ENCODE peak calls at places on chromosomes 2 and 18, in seven cellular contexts. One of them, this sample, is unnamed.

GRCh38 chr2:208037564-208038487 is 12.5 kb upstream of the PLEKHM3 start:
- DNase-seq in lung: no peak
- DNase-seq in GM19239: no peak
- DNase-seq in breast epithelium: no peak
- DNase-seq in hepatocyte: no peak
- DNase-seq in AG09309: no peak
- DNase-seq in naive thymus-derived CD8-positive, alpha-beta T cell: no peak
- DNase-seq in this sample: no peak

GRCh38 chr2:170161516-170162260 is 16.3 kb upstream of the MYO3B start:
- DNase-seq in lung: no peak
- DNase-seq in GM19239: no peak
- DNase-seq in breast epithelium: no peak
- DNase-seq in hepatocyte: no peak
- DNase-seq in AG09309: no peak
- DNase-seq in naive thymus-derived CD8-positive, alpha-beta T cell: no peak
- DNase-seq in this sample: no peak

GRCh38 chr2:217153433-217153997 is 293.7 kb upstream of the TNP1 start:
- DNase-seq in lung: no peak
- DNase-seq in GM19239: no peak
- DNase-seq in breast epithelium: no peak
- DNase-seq in hepatocyte: no peak
- DNase-seq in AG09309: no peak
- DNase-seq in naive thymus-derived CD8-positive, alpha-beta T cell: no peak
- DNase-seq in this sample: no peak

GRCh38 chr2:655626-656025 is 21.6 kb downstream of the TMEM18 start:
- DNase-seq in lung: no peak
- DNase-seq in GM19239: no peak
- DNase-seq in breast epithelium: no peak
- DNase-seq in hepatocyte: no peak
- DNase-seq in AG09309: no peak
- DNase-seq in naive thymus-derived CD8-positive, alpha-beta T cell: no peak
- DNase-seq in this sample: no peak

GRCh38 chr2:1569879-1570450 is 156.7 kb downstream of the TPO start:
- DNase-seq in lung: no peak
- DNase-seq in GM19239: no peak
- DNase-seq in breast epithelium: no peak
- DNase-seq in hepatocyte: no peak
- DNase-seq in AG09309: no peak
- DNase-seq in naive thymus-derived CD8-positive, alpha-beta T cell: no peak
- DNase-seq in this sample: no peak

GRCh38 chr18:66754335-66754734 is 150.4 kb upstream of the CDH19 start:
- DNase-seq in lung: no peak
- DNase-seq in GM19239: no peak
- DNase-seq in breast epithelium: no peak
- DNase-seq in hepatocyte: no peak
- DNase-seq in AG09309: no peak
- DNase-seq in naive thymus-derived CD8-positive, alpha-beta T cell: no peak
- DNase-seq in this sample: no peak

GRCh38 chr2:43001787-43002468 is 209.5 kb upstream of the HAAO start:
- DNase-seq in lung: no peak
- DNase-seq in GM19239: no peak
- DNase-seq in breast epithelium: no peak
- DNase-seq in hepatocyte: no peak
- DNase-seq in AG09309: no peak
- DNase-seq in naive thymus-derived CD8-positive, alpha-beta T cell: no peak
- DNase-seq in this sample: no peak

GRCh38 chr2:26691881-26692813 is at the start of gene KCNK3:
- DNase-seq in lung: peak
- DNase-seq in GM19239: peak
- DNase-seq in breast epithelium: no peak
- DNase-seq in hepatocyte: peak
- DNase-seq in AG09309: no peak
- DNase-seq in naive thymus-derived CD8-positive, alpha-beta T cell: no peak
- DNase-seq in this sample: no peak

GRCh38 chr2:197799072-197799471 is 5.3 kb upstream of the PLCL1 start:
- DNase-seq in lung: no peak
- DNase-seq in GM19239: no peak
- DNase-seq in breast epithelium: no peak
- DNase-seq in hepatocyte: no peak
- DNase-seq in AG09309: no peak
- DNase-seq in naive thymus-derived CD8-positive, alpha-beta T cell: no peak
- DNase-seq in this sample: no peak

GRCh38 chr18:34600874-34601273 is 109.2 kb upstream of the DTNA start:
- DNase-seq in lung: no peak
- DNase-seq in GM19239: no peak
- DNase-seq in breast epithelium: no peak
- DNase-seq in hepatocyte: no peak
- DNase-seq in AG09309: no peak
- DNase-seq in naive thymus-derived CD8-positive, alpha-beta T cell: no peak
- DNase-seq in this sample: no peak

This sample was measured in skeletal muscle cell.